ENCODE peak calls at places on chromosomes 16 and 17, in ten cellular contexts. One of them, this sample, is unnamed.
A peak's percentile ranks its signal among the peaks of the same experiment; 100 is the strongest.

GRCh38 chr17:33936764-33937163 is 318.3 kb upstream of the CCL2 start:
- DNase-seq in cardiac muscle cell: no peak
- DNase-seq in brain microvascular endothelial cell: no peak
- DNase-seq in WTC11: no peak
- DNase-seq in stimulated activated CD8-positive, alpha-beta memory T cell treated with anti-CD3 and anti-CD28 coated beads, Interleukin-15, amount 100 ng/mL, for 24 hours: no peak
- DNase-seq in ovary: no peak
- DNase-seq in uterus: no peak
- DNase-seq in osteoblast: no peak
- DNase-seq in heart right ventricle: no peak
- DNase-seq in retina: no peak
- DNase-seq in this sample: no peak

GRCh38 chr16:10100829-10101228 is 81.4 kb downstream of the GRIN2A start:
- DNase-seq in heart right ventricle: no peak
- DNase-seq in brain microvascular endothelial cell: no peak
- DNase-seq in ovary: no peak
- DNase-seq in cardiac muscle cell: no peak
- DNase-seq in uterus: no peak
- DNase-seq in WTC11: no peak
- DNase-seq in stimulated activated CD8-positive, alpha-beta memory T cell treated with anti-CD3 and anti-CD28 coated beads, Interleukin-15, amount 100 ng/mL, for 24 hours: no peak
- DNase-seq in retina: no peak
- DNase-seq in osteoblast: no peak
- DNase-seq in this sample: no peak

GRCh38 chr16:22848451-22848850 is 34.5 kb downstream of the HS3ST2 start:
- DNase-seq in stimulated activated CD8-positive, alpha-beta memory T cell treated with anti-CD3 and anti-CD28 coated beads, Interleukin-15, amount 100 ng/mL, for 24 hours: no peak
- DNase-seq in ovary: no peak
- DNase-seq in cardiac muscle cell: no peak
- DNase-seq in uterus: no peak
- DNase-seq in brain microvascular endothelial cell: no peak
- DNase-seq in osteoblast: no peak
- DNase-seq in retina: no peak
- DNase-seq in WTC11: no peak
- DNase-seq in heart right ventricle: no peak
- DNase-seq in this sample: no peak

GRCh38 chr16:47777191-47777590 is 316.1 kb downstream of the PHKB start:
- DNase-seq in stimulated activated CD8-positive, alpha-beta memory T cell treated with anti-CD3 and anti-CD28 coated beads, Interleukin-15, amount 100 ng/mL, for 24 hours: no peak
- DNase-seq in uterus: no peak
- DNase-seq in osteoblast: peak; percentile 55
- DNase-seq in cardiac muscle cell: peak; percentile 70
- DNase-seq in retina: no peak
- DNase-seq in ovary: no peak
- DNase-seq in heart right ventricle: no peak
- DNase-seq in brain microvascular endothelial cell: peak; percentile 7
- DNase-seq in WTC11: no peak
- DNase-seq in this sample: no peak

GRCh38 chr16:78745491-78746019 is 646.1 kb downstream of the WWOX start:
- DNase-seq in stimulated activated CD8-positive, alpha-beta memory T cell treated with anti-CD3 and anti-CD28 coated beads, Interleukin-15, amount 100 ng/mL, for 24 hours: no peak
- DNase-seq in uterus: peak; percentile 54
- DNase-seq in brain microvascular endothelial cell: no peak
- DNase-seq in ovary: no peak
- DNase-seq in cardiac muscle cell: no peak
- DNase-seq in WTC11: no peak
- DNase-seq in heart right ventricle: no peak
- DNase-seq in osteoblast: no peak
- DNase-seq in retina: no peak
- DNase-seq in this sample: no peak

GRCh38 chr17:28174352-28175046 is 132.0 kb downstream of the NLK start:
- DNase-seq in cardiac muscle cell: no peak
- DNase-seq in stimulated activated CD8-positive, alpha-beta memory T cell treated with anti-CD3 and anti-CD28 coated beads, Interleukin-15, amount 100 ng/mL, for 24 hours: no peak
- DNase-seq in heart right ventricle: no peak
- DNase-seq in uterus: no peak
- DNase-seq in retina: no peak
- DNase-seq in WTC11: no peak
- DNase-seq in ovary: no peak
- DNase-seq in brain microvascular endothelial cell: no peak
- DNase-seq in osteoblast: no peak
- DNase-seq in this sample: no peak

GRCh38 chr16:66673691-66674090 is 22.9 kb downstream of the CMTM4 start:
- DNase-seq in retina: no peak
- DNase-seq in brain microvascular endothelial cell: no peak
- DNase-seq in heart right ventricle: no peak
- DNase-seq in osteoblast: no peak
- DNase-seq in WTC11: no peak
- DNase-seq in stimulated activated CD8-positive, alpha-beta memory T cell treated with anti-CD3 and anti-CD28 coated beads, Interleukin-15, amount 100 ng/mL, for 24 hours: no peak
- DNase-seq in cardiac muscle cell: no peak
- DNase-seq in uterus: no peak
- DNase-seq in ovary: no peak
- DNase-seq in this sample: no peak

GRCh38 chr16:19810817-19811731 is 73.6 kb downstream of the GPRC5B start:
- DNase-seq in brain microvascular endothelial cell: peak; percentile 94
- DNase-seq in heart right ventricle: no peak
- DNase-seq in WTC11: no peak
- DNase-seq in osteoblast: peak; percentile 76
- DNase-seq in ovary: no peak
- DNase-seq in retina: no peak
- DNase-seq in cardiac muscle cell: peak; percentile 84
- DNase-seq in stimulated activated CD8-positive, alpha-beta memory T cell treated with anti-CD3 and anti-CD28 coated beads, Interleukin-15, amount 100 ng/mL, for 24 hours: no peak
- DNase-seq in uterus: no peak
- DNase-seq in this sample: no peak

GRCh38 chr16:64254443-64255367 is 867.2 kb downstream of the CDH11 start:
- DNase-seq in stimulated activated CD8-positive, alpha-beta memory T cell treated with anti-CD3 and anti-CD28 coated beads, Interleukin-15, amount 100 ng/mL, for 24 hours: no peak
- DNase-seq in uterus: no peak
- DNase-seq in brain microvascular endothelial cell: no peak
- DNase-seq in cardiac muscle cell: no peak
- DNase-seq in heart right ventricle: no peak
- DNase-seq in retina: no peak
- DNase-seq in osteoblast: no peak
- DNase-seq in WTC11: no peak
- DNase-seq in ovary: no peak
- DNase-seq in this sample: no peak

GRCh38 chr17:19411641-19412040 is 609 bp downstream of the RNF112 start:
- DNase-seq in retina: peak; percentile 65
- DNase-seq in WTC11: no peak
- DNase-seq in brain microvascular endothelial cell: no peak
- DNase-seq in osteoblast: peak; percentile 48
- DNase-seq in ovary: no peak
- DNase-seq in stimulated activated CD8-positive, alpha-beta memory T cell treated with anti-CD3 and anti-CD28 coated beads, Interleukin-15, amount 100 ng/mL, for 24 hours: no peak
- DNase-seq in heart right ventricle: no peak
- DNase-seq in uterus: no peak
- DNase-seq in cardiac muscle cell: no peak
- DNase-seq in this sample: no peak

GRCh38 chr17:2053380-2054261 is 1.3 kb upstream of the HIC1 start:
- DNase-seq in osteoblast: peak; percentile 97
- DNase-seq in retina: peak; percentile 81
- DNase-seq in uterus: peak; percentile 88
- DNase-seq in heart right ventricle: peak; percentile 80
- DNase-seq in WTC11: peak; percentile 83
- DNase-seq in stimulated activated CD8-positive, alpha-beta memory T cell treated with anti-CD3 and anti-CD28 coated beads, Interleukin-15, amount 100 ng/mL, for 24 hours: peak; percentile 59
- DNase-seq in brain microvascular endothelial cell: no peak
- DNase-seq in ovary: peak; percentile 93
- DNase-seq in cardiac muscle cell: peak; percentile 78
- DNase-seq in this sample: peak; percentile 86

GRCh38 chr16:86285938-86286921 is 224.1 kb upstream of the FOXF1 start:
- DNase-seq in ovary: no peak
- DNase-seq in osteoblast: no peak
- DNase-seq in stimulated activated CD8-positive, alpha-beta memory T cell treated with anti-CD3 and anti-CD28 coated beads, Interleukin-15, amount 100 ng/mL, for 24 hours: no peak
- DNase-seq in retina: no peak
- DNase-seq in heart right ventricle: no peak
- DNase-seq in brain microvascular endothelial cell: no peak
- DNase-seq in WTC11: no peak
- DNase-seq in cardiac muscle cell: no peak
- DNase-seq in uterus: no peak
- DNase-seq in this sample: no peak

GRCh38 chr16:66357523-66357928 is 9.0 kb upstream of the CDH5 start:
- DNase-seq in WTC11: peak; percentile 47
- DNase-seq in ovary: no peak
- DNase-seq in brain microvascular endothelial cell: peak; percentile 83
- DNase-seq in retina: peak; percentile 58
- DNase-seq in heart right ventricle: no peak
- DNase-seq in osteoblast: peak; percentile 95
- DNase-seq in stimulated activated CD8-positive, alpha-beta memory T cell treated with anti-CD3 and anti-CD28 coated beads, Interleukin-15, amount 100 ng/mL, for 24 hours: no peak
- DNase-seq in uterus: peak; percentile 31
- DNase-seq in cardiac muscle cell: peak; percentile 90
- DNase-seq in this sample: peak; percentile 66

GRCh38 chr16:57284206-57284951 is at the start of gene PLLP:
- DNase-seq in WTC11: peak; percentile 53
- DNase-seq in cardiac muscle cell: peak; percentile 41
- DNase-seq in heart right ventricle: peak; percentile 40
- DNase-seq in uterus: peak; percentile 28
- DNase-seq in osteoblast: peak; percentile 91
- DNase-seq in brain microvascular endothelial cell: no peak
- DNase-seq in retina: peak; percentile 79
- DNase-seq in ovary: peak; percentile 51
- DNase-seq in stimulated activated CD8-positive, alpha-beta memory T cell treated with anti-CD3 and anti-CD28 coated beads, Interleukin-15, amount 100 ng/mL, for 24 hours: no peak
- DNase-seq in this sample: peak; percentile 66

GRCh38 chr17:50153650-50154575 is 3.4 kb upstream of the PPP1R9B start:
- DNase-seq in WTC11: no peak
- DNase-seq in osteoblast: peak; percentile 58
- DNase-seq in ovary: peak; percentile 88
- DNase-seq in retina: no peak
- DNase-seq in stimulated activated CD8-positive, alpha-beta memory T cell treated with anti-CD3 and anti-CD28 coated beads, Interleukin-15, amount 100 ng/mL, for 24 hours: no peak
- DNase-seq in brain microvascular endothelial cell: no peak
- DNase-seq in uterus: peak; percentile 54
- DNase-seq in cardiac muscle cell: peak; percentile 72
- DNase-seq in heart right ventricle: peak; percentile 78
- DNase-seq in this sample: no peak

GRCh38 chr17:4978720-4979119 is 8.8 kb downstream of the CAMTA2 start:
- DNase-seq in stimulated activated CD8-positive, alpha-beta memory T cell treated with anti-CD3 and anti-CD28 coated beads, Interleukin-15, amount 100 ng/mL, for 24 hours: no peak
- DNase-seq in retina: no peak
- DNase-seq in cardiac muscle cell: no peak
- DNase-seq in ovary: no peak
- DNase-seq in osteoblast: no peak
- DNase-seq in heart right ventricle: no peak
- DNase-seq in WTC11: no peak
- DNase-seq in uterus: no peak
- DNase-seq in brain microvascular endothelial cell: no peak
- DNase-seq in this sample: no peak

GRCh38 chr17:7511108-7511507 is 26.9 kb downstream of the POLR2A start:
- DNase-seq in brain microvascular endothelial cell: no peak
- DNase-seq in stimulated activated CD8-positive, alpha-beta memory T cell treated with anti-CD3 and anti-CD28 coated beads, Interleukin-15, amount 100 ng/mL, for 24 hours: no peak
- DNase-seq in WTC11: no peak
- DNase-seq in heart right ventricle: no peak
- DNase-seq in osteoblast: no peak
- DNase-seq in uterus: no peak
- DNase-seq in ovary: no peak
- DNase-seq in cardiac muscle cell: no peak
- DNase-seq in retina: no peak
- DNase-seq in this sample: no peak

GRCh38 chr16:89383095-89384003 is 107.0 kb downstream of the ANKRD11 start:
- DNase-seq in heart right ventricle: no peak
- DNase-seq in stimulated activated CD8-positive, alpha-beta memory T cell treated with anti-CD3 and anti-CD28 coated beads, Interleukin-15, amount 100 ng/mL, for 24 hours: no peak
- DNase-seq in uterus: no peak
- DNase-seq in cardiac muscle cell: peak; percentile 65
- DNase-seq in ovary: peak; percentile 71
- DNase-seq in osteoblast: no peak
- DNase-seq in WTC11: peak; percentile 45
- DNase-seq in retina: peak; percentile 61
- DNase-seq in brain microvascular endothelial cell: peak; percentile 47
- DNase-seq in this sample: peak; percentile 66

This sample was measured in ecto neural progenitor cell.